ENCODE peak calls at places on chromosomes 1 and 21, in six cellular contexts. G is A549, F is K562, U is endothelial cell of umbilical vein, C is GM12878, W is HepG2. I is an unnamed sample.
A peak's percentile ranks its signal among the peaks of the same experiment; 100 is the strongest.

GRCh38 chr1:188070848-188071247 is 1242.1 kb downstream of the PLA2G4A start:
- DNase-seq in U (no peak), F (no peak), C (no peak), G (peak; percentile 6), W (no peak), I (no peak)

GRCh38 chr21:40143822-40144525 is 276.7 kb downstream of the PCP4 start:
- DNase-seq in W (peak; percentile 10), U (peak; percentile 16), G (peak; percentile 33), C (no peak), F (peak; percentile 56), I (peak; percentile 51)

GRCh38 chr1:26610781-26611180 is 81.2 kb downstream of the RPS6KA1 start:
- DNase-seq in C (no peak), F (no peak), G (no peak), W (no peak), U (no peak), I (no peak)

GRCh38 chr1:165241952-165242351 is 114.6 kb downstream of the LMX1A start:
- DNase-seq in U (no peak), F (no peak), G (no peak), C (no peak), W (no peak), I (no peak)

GRCh38 chr1:115958866-115959265 is 17.4 kb upstream of the SLC22A15 start:
- DNase-seq in G (no peak), W (no peak), C (no peak), F (no peak), U (no peak), I (no peak)

GRCh38 chr1:167439301-167439988 is 78.9 kb downstream of the CD247 start:
- DNase-seq in W (peak; percentile 20), F (peak; percentile 56), G (peak; percentile 55), C (no peak), U (peak; percentile 51), I (peak; percentile 54)

GRCh38 chr1:177772621-177773020 is 197.2 kb downstream of the SEC16B start:
- DNase-seq in F (no peak), G (no peak), U (no peak), W (no peak), C (no peak), I (no peak)

GRCh38 chr21:38505654-38506523 is 7.6 kb upstream of the ERG start:
- DNase-seq in C (no peak), W (peak; percentile 62), G (peak; percentile 56), U (peak; percentile 93), F (no peak), I (peak; percentile 75)

GRCh38 chr1:107153033-107153432 is 12.2 kb downstream of the NTNG1 start:
- DNase-seq in U (no peak), C (no peak), W (peak; percentile 2), F (no peak), G (no peak), I (peak; percentile 8)

GRCh38 chr1:29259802-29260441 is 23.6 kb downstream of the PTPRU start:
- DNase-seq in W (no peak), F (peak; percentile 99), C (no peak), G (no peak), U (no peak), I (peak; percentile 15)

GRCh38 chr1:153771841-153772593 is 3.2 kb upstream of the SLC27A3 start:
- DNase-seq in F (peak; percentile 44), U (peak; percentile 41), W (no peak), G (peak; percentile 25), C (no peak), I (peak; percentile 57)

DNA sequence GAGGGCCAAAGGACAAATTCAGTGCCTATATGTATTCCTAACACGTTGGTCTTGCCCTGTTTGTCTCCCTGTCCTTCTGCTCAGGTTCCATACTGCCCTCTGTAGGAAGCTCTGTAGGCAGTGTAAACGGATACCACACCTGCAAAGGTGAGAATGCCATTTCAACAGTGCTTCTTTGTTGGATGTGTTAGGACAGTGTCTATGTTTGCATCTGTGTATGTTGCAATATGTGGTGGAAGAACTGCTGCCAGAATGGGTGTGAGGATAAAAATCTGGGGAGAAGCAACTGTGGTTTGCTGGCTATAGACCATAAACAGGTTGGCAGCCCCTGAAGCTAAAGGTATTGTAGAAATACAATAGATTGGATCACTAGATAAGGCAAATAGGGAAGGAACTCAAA is 113.1 kb upstream of the BMP8A start:
- DNase-seq in U (no peak), G (peak; percentile 47), F (peak; percentile 29), C (no peak), W (peak; percentile 89), I (peak; percentile 7)
- TF ChIP-seq MYC in U (no peak), G (no peak), F (no peak), C (no peak), W (no peak), I (no peak)

GRCh38 chr1:20266642-20267041 is 24.0 kb upstream of the VWA5B1 start:
- DNase-seq in F (no peak), G (no peak), U (no peak), W (no peak), C (no peak), I (no peak)
- TF ChIP-seq MYC in F (no peak), G (no peak), U (no peak), W (no peak), C (no peak), I (no peak)

GRCh38 chr1:234372011-234372757 is 1.1 kb upstream of the COA6 start:
- DNase-seq in U (peak; percentile 6), F (no peak), C (no peak), W (no peak), G (peak; percentile 29), I (peak; percentile 27)
- TF ChIP-seq MYC in U (no peak), F (no peak), C (no peak), W (no peak), G (no peak), I (no peak)

GRCh38 chr1:68363346-68363745 is 86.4 kb downstream of the RPE65 start:
- DNase-seq in C (no peak), F (no peak), W (no peak), U (no peak), G (no peak), I (no peak)

GRCh38 chr1:68355614-68356013 is 94.1 kb downstream of the RPE65 start:
- DNase-seq in G (no peak), W (no peak), C (no peak), U (no peak), F (no peak), I (no peak)

GRCh38 chr1:68359045-68359444 is 90.7 kb downstream of the RPE65 start:
- DNase-seq in U (no peak), G (no peak), C (no peak), W (no peak), F (no peak), I (no peak)

GRCh38 chr1:68358439-68358838 is 91.3 kb downstream of the RPE65 start:
- DNase-seq in U (no peak), W (no peak), G (no peak), C (no peak), F (no peak), I (no peak)

GRCh38 chr1:68361511-68361910 is 88.2 kb downstream of the RPE65 start:
- DNase-seq in W (no peak), U (no peak), C (no peak), F (no peak), G (no peak), I (no peak)
- TF ChIP-seq MYC in W (no peak), U (no peak), C (no peak), F (no peak), G (no peak), I (no peak)

DNA sequence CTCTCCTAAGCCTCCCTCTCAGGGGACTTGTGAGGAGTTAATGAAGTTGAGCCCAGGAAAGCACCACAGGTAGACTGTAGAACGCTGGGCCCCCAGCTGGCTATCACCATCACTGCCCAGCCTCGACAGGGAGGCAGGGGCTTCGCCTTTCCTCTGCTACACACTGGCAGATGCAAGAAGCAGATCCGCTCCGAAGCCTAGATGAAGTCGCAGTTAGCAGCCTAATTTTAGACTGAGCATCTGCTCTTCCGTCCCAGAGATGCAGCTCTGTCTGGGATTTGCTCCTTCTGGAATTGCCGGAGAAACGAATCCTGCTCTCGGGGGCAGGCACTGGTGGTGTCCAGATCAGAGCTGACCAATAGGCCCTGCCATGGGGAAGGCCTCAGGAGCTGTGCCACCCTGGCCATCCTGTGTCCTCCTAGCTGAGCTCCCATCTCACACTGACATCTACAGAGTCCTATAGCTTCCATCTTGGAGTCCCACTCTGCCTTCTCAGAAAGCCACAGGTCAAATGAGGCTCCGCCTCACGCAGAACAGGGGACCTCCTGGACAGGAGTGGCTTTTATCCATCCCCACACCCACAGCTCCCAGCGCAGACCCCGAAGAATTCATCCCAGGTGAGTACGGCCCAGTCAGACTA is 186.8 kb upstream of the EDN2 start:
- DNase-seq in U (no peak), C (no peak), W (no peak), G (no peak), F (no peak), I (no peak)
- TF ChIP-seq MYC in U (no peak), C (no peak), W (no peak), G (no peak), F (no peak), I (no peak)

GRCh38 chr1:176603696-176604095 is 140.7 kb downstream of the PAPPA2 start:
- DNase-seq in C (no peak), W (no peak), U (no peak), F (no peak), G (no peak), I (no peak)

GRCh38 chr1:176602388-176603004 is 139.5 kb downstream of the PAPPA2 start:
- DNase-seq in C (no peak), W (no peak), F (no peak), U (no peak), G (no peak), I (no peak)

GRCh38 chr1:176601358-176601757 is 138.4 kb downstream of the PAPPA2 start:
- DNase-seq in F (no peak), G (no peak), C (no peak), W (no peak), U (no peak), I (no peak)

GRCh38 chr1:176604461-176604860 is 141.5 kb downstream of the PAPPA2 start:
- DNase-seq in F (no peak), G (no peak), W (no peak), U (no peak), C (no peak), I (no peak)

GRCh38 chr1:176605151-176605550 is 142.2 kb downstream of the PAPPA2 start:
- DNase-seq in U (no peak), C (no peak), F (no peak), W (no peak), G (no peak), I (no peak)
- TF ChIP-seq MYC in U (no peak), C (no peak), F (no peak), W (no peak), G (no peak), I (no peak)

GRCh38 chr1:181105134-181106021 is 16.9 kb downstream of the IER5 start:
- DNase-seq in G (peak; percentile 90), F (peak; percentile 99), W (peak; percentile 74), U (peak; percentile 86), C (no peak), I (peak; percentile 92)
- TF ChIP-seq MYC in G (no peak), F (no peak), W (no peak), U (no peak), C (no peak), I (peak; percentile 47)

GRCh38 chr1:111733183-111733995 is 5.8 kb downstream of the INKA2 start:
- DNase-seq in U (peak; percentile 78), F (peak; percentile 48), W (peak; percentile 92), G (peak; percentile 52), C (no peak), I (peak; percentile 88)
- TF ChIP-seq MYC in U (no peak), F (no peak), W (no peak), G (no peak), C (no peak), I (no peak)

GRCh38 chr1:170682809-170683208 is 18.9 kb downstream of the PRRX1 start:
- DNase-seq in G (no peak), U (no peak), W (no peak), F (no peak), C (no peak), I (no peak)
- TF ChIP-seq MYC in G (no peak), U (no peak), W (no peak), F (no peak), C (no peak), I (no peak)